ENCODE peak calls at places on chromosomes 13 and 19, in eight cellular contexts. G, N, J, X, Z, A, I and F are unnamed samples.

GRCh38 chr19:23817519-23817918 is 58.8 kb upstream of the ZNF681 start:
- DNase-seq in G (peak), N (no peak), J (peak), X (no peak), Z (peak), A (peak), I (no peak), F (no peak)

GRCh38 chr19:58361900-58362271 is 665 bp downstream of the ZNF497 start:
- DNase-seq in G (no peak), N (peak), J (peak), X (peak), Z (no peak), A (no peak), I (peak), F (no peak)

GRCh38 chr13:75326173-75327131 is 155.5 kb downstream of the TBC1D4 start:
- DNase-seq in G (no peak), N (peak), J (peak), X (no peak), Z (no peak), A (no peak), I (no peak), F (no peak)

GRCh38 chr13:83618966-83619365 is 263.3 kb downstream of the SLITRK1 start:
- DNase-seq in G (no peak), N (no peak), J (no peak), X (no peak), Z (no peak), A (no peak), I (no peak), F (no peak)

GRCh38 chr19:52689804-52690394 is 44.9 kb downstream of the ZNF611 start:
- DNase-seq in G (peak), N (peak), J (peak), X (peak), Z (peak), A (peak), I (no peak), F (peak)

GRCh38 chr19:40512110-40512472 is 45.3 kb downstream of the SPTBN4 start:
- DNase-seq in G (no peak), N (no peak), J (no peak), X (no peak), Z (no peak), A (no peak), I (no peak), F (no peak)

GRCh38 chr13:97212540-97213146 is 9.5 kb upstream of the MBNL2 start:
- DNase-seq in G (no peak), N (peak), J (no peak), X (no peak), Z (peak), A (no peak), I (no peak), F (no peak)

GRCh38 chr13:30159446-30159839 is 147.9 kb downstream of the KATNAL1 start:
- DNase-seq in G (no peak), N (peak), J (peak), X (no peak), Z (no peak), A (no peak), I (no peak), F (no peak)

GRCh38 chr13:23020246-23020843 is 160.4 kb upstream of the SGCG start:
- DNase-seq in G (peak), N (peak), J (peak), X (peak), Z (peak), A (peak), I (peak), F (peak)

GRCh38 chr19:17475541-17476115 is 5.3 kb downstream of the SLC27A1 start:
- DNase-seq in G (no peak), N (peak), J (no peak), X (peak), Z (no peak), A (peak), I (no peak), F (peak)

GRCh38 chr13:71864981-71865857 is 1.8 kb downstream of the DACH1 start:
- DNase-seq in G (peak), N (no peak), J (peak), X (no peak), Z (peak), A (peak), I (no peak), F (peak)

GRCh38 chr19:42683917-42684513 is 56.3 kb downstream of the PSG3 start:
- DNase-seq in G (no peak), N (peak), J (peak), X (no peak), Z (no peak), A (peak), I (peak), F (peak)

GRCh38 chr13:28741080-28741479 is 22.3 kb upstream of the SLC46A3 start:
- DNase-seq in G (no peak), N (peak), J (no peak), X (no peak), Z (no peak), A (no peak), I (no peak), F (no peak)

GRCh38 chr19:49573451-49573850 is 6.9 kb downstream of the NOSIP start:
- DNase-seq in G (no peak), N (no peak), J (no peak), X (no peak), Z (no peak), A (no peak), I (no peak), F (no peak)

DNA sequence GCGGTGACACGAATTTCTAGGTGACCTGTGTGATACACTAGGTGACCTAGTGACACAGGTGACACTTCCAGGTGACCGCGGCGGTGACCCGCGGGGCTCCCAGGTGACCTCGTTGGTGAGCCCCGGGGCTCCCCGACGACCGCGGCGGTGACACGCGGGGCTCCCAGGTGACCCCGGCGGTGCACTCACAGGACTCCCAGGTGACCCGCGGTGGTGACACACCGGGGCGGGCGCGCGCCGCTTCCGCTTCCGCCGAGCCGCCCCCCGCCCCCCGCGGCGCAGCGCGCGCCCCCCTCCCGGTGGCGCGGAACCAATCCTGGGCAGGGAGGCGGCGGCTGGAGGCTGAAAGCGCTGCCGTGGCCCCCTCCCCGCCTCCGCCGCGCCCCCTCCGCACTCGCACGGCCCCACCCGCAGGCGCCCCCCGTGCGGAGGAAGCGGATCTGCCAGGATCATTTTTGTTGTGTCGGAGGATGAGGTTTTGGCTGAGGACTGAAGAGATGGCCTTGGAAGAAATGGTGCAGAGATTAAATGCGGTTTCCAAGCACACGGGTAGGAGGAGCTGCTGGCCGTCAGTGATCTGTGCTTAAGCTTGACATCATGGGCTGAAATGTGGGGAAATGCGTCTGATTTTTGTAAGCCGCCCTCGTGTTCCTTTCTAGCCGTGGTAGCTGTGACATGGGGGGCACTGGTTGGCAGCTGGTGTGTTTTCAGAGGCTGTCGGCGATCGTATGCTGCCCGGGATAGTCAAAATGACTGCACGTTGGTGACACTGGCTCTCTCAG is at the start of gene MCF2L:
- DNase-seq in G (peak), N (peak), J (peak), X (no peak), Z (peak), A (peak), I (no peak), F (peak)
- TF ChIP-seq CTCF in G (peak), N (peak), J (no peak), X (no peak), Z (peak), A (peak), I (no peak), F (no peak)

DNA sequence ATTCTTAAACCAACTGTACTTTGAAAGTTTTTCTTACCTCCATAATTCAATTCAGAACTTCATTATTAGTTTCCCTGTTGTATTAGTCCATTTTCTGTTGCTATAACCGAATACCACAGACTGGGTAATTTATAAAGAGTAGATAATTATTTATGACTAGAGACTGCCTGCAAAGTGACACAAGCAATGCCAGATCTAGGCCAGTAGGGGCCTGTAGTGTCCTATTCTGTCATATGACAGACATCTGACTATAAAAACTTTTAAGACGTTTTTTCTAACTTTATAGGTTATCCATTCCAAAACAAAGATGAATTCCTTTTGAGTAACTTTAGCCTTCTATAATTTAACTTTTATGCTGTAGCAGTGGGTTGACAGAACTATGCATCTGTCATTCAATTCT is 2783.8 kb downstream of the PCDH9 start:
- DNase-seq in G (no peak), N (no peak), J (no peak), X (no peak), Z (no peak), A (no peak), I (no peak), F (no peak)
- TF ChIP-seq CTCF in G (peak), N (peak), J (no peak), X (no peak), Z (no peak), A (peak), I (peak), F (peak)

DNA sequence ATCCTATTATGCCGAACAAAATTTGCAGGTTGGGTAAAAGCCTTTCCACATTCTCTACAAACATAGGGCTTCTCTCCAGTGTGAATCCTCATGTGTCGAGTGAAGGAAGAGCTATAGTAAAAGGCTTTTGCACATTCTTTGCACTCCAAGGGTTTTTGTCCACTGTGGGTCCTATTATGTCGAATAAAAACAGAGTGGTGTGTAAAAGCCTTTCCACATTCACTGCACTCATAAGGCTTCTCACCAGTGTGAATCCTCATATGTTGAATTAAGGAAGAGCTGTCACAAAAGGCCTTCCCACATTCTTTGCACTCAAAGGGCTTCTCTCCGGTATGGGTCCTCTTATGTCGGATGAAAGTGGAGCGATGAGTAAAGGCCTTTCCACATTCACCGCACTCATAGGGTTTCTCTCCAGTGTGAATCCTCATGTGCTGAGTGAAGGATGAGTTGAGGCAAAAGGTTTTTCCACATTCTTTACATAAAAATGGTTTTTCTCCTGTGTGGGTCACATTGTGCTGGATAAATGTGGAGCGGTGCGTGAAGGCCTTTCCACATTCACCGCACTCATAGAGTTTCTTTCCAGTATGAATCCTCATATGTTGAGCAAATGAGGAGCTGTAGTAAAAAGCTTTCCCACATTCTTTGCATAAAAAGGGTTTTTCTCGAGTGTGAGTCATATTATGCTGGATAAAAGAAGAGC is 13.6 kb downstream of the ZNF599 start:
- DNase-seq in G (no peak), N (no peak), J (no peak), X (no peak), Z (no peak), A (no peak), I (no peak), F (no peak)
- TF ChIP-seq CTCF in G (no peak), N (no peak), J (no peak), X (no peak), Z (no peak), A (no peak), I (no peak), F (no peak)

DNA sequence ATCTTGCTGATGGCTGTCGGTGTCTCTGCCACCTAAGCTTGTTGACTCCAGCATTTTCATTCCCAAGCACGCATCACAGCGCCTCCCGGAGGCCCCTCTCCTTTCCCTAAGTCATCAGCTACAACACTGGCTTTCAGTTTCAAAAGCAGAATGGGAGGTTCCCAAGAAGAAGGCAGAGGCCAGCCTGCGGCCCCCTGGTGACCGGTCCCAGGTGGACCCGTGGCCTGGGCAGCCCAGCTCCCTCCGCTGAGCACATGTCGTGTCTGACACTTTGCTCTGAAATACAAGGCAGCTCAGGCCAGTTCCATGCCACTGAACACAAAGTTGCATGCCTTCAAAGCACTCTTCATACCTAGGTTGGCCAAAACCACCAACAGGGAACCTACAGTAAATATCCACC is 8.5 kb downstream of the MLLT1 start:
- DNase-seq in G (peak), N (peak), J (no peak), X (no peak), Z (no peak), A (peak), I (no peak), F (no peak)
- TF ChIP-seq CTCF in G (peak), N (peak), J (no peak), X (no peak), Z (no peak), A (peak), I (no peak), F (no peak)